ENCODE peak calls at places on chromosomes 16 and 17, in seven cellular contexts. M is body of pancreas, R is GM12878, Q is A549, F is stomach, U is ovary, O is lower leg skin. G is an unnamed sample.

GRCh38 chr16:68374961-68375660 is 64.3 kb downstream of the PRMT7 start:
- DNase-seq in O (no peak), Q (no peak), M (no peak), R (no peak), U (no peak), F (no peak), G (no peak)

GRCh38 chr16:61580579-61580978 is 455.7 kb downstream of the CDH8 start:
- DNase-seq in M (no peak), F (no peak), Q (no peak), U (no peak), O (peak; percentile 76), R (no peak), G (no peak)

GRCh38 chr17:18261146-18261515 is 669 bp downstream of the MIEF2 start:
- DNase-seq in Q (peak; percentile 85), F (peak; percentile 77), O (peak; percentile 94), R (no peak), M (peak; percentile 93), U (peak; percentile 61), G (peak; percentile 51)

GRCh38 chr17:27485711-27486495 is 29.7 kb downstream of the KSR1 start:
- DNase-seq in O (no peak), U (no peak), F (no peak), M (no peak), R (no peak), Q (no peak), G (peak; percentile 50)

GRCh38 chr16:30951785-30952184 is 2.9 kb downstream of the ORAI3 start:
- DNase-seq in U (peak; percentile 92), R (no peak), O (peak; percentile 93), Q (no peak), F (peak; percentile 81), M (peak; percentile 43), G (no peak)

GRCh38 chr17:58329808-58330543 is 1.4 kb upstream of the TSPOAP1 start:
- DNase-seq in M (no peak), U (no peak), Q (no peak), F (no peak), O (no peak), R (peak; percentile 85), G (peak; percentile 82)

GRCh38 chr16:74867281-74867849 is 92.7 kb upstream of the FA2H start:
- DNase-seq in M (peak; percentile 23), U (no peak), O (no peak), F (no peak), Q (no peak), R (no peak), G (no peak)

GRCh38 chr17:6505425-6506142 is 50.8 kb downstream of the PITPNM3 start:
- DNase-seq in F (no peak), M (no peak), O (peak; percentile 75), U (no peak), Q (no peak), R (no peak), G (no peak)

GRCh38 chr17:79836952-79837887 is 2.0 kb downstream of the CBX4 start:
- DNase-seq in R (no peak), F (peak; percentile 96), Q (peak; percentile 80), O (peak; percentile 95), U (peak; percentile 47), M (peak; percentile 96), G (peak; percentile 93)

GRCh38 chr17:18187816-18188761 is 4.5 kb downstream of the ALKBH5 start:
- DNase-seq in R (no peak), F (no peak), O (no peak), M (no peak), Q (no peak), U (no peak), G (no peak)

GRCh38 chr16:67847064-67847861 is at the start of gene CENPT:
- DNase-seq in U (no peak), F (peak; percentile 72), M (peak; percentile 69), Q (no peak), O (peak; percentile 88), R (no peak), G (peak; percentile 51)

GRCh38 chr17:50967795-50968194 is 101.6 kb upstream of the TOB1 start:
- DNase-seq in F (no peak), M (no peak), U (no peak), Q (no peak), O (no peak), R (no peak), G (no peak)

GRCh38 chr16:83068686-83069085 is 441.9 kb downstream of the CDH13 start:
- DNase-seq in F (no peak), O (no peak), M (no peak), R (no peak), Q (no peak), U (no peak), G (no peak)

GRCh38 chr17:81059026-81059425 is 24.1 kb downstream of the BAIAP2 start:
- DNase-seq in F (no peak), O (no peak), Q (no peak), R (no peak), M (no peak), U (no peak), G (no peak)

GRCh38 chr16:13093676-13094075 is 192.3 kb downstream of the SHISA9 start:
- DNase-seq in Q (no peak), O (no peak), U (no peak), R (no peak), M (no peak), F (no peak), G (no peak)

GRCh38 chr17:17700251-17700969 is 19.2 kb downstream of the RAI1 start:
- DNase-seq in F (peak; percentile 47), O (no peak), Q (no peak), M (no peak), R (no peak), U (no peak), G (no peak)

GRCh38 chr16:8848939-8849391 is 19.8 kb downstream of the CARHSP1 start:
- DNase-seq in R (no peak), Q (peak; percentile 56), O (no peak), M (no peak), F (no peak), U (no peak), G (peak; percentile 17)

GRCh38 chr16:8847623-8848022 is 21.2 kb downstream of the CARHSP1 start:
- DNase-seq in Q (no peak), O (no peak), U (no peak), R (no peak), M (no peak), F (no peak), G (no peak)

GRCh38 chr16:8846401-8846932 is 22.3 kb downstream of the CARHSP1 start:
- DNase-seq in O (peak; percentile 75), F (no peak), U (no peak), R (no peak), Q (no peak), M (no peak), G (no peak)

GRCh38 chr16:8849411-8850011 is 19.3 kb downstream of the CARHSP1 start:
- DNase-seq in O (peak; percentile 70), U (no peak), Q (no peak), R (no peak), M (no peak), F (no peak), G (peak; percentile 81)

GRCh38 chr16:8848231-8848938 is 20.4 kb downstream of the CARHSP1 start:
- DNase-seq in M (no peak), F (no peak), R (no peak), O (peak; percentile 81), Q (no peak), U (no peak), G (peak; percentile 1)
- TF ChIP-seq POLR2A in M (no peak), F (no peak), R (no peak), O (no peak), Q (no peak), U (no peak), G (no peak)

DNA sequence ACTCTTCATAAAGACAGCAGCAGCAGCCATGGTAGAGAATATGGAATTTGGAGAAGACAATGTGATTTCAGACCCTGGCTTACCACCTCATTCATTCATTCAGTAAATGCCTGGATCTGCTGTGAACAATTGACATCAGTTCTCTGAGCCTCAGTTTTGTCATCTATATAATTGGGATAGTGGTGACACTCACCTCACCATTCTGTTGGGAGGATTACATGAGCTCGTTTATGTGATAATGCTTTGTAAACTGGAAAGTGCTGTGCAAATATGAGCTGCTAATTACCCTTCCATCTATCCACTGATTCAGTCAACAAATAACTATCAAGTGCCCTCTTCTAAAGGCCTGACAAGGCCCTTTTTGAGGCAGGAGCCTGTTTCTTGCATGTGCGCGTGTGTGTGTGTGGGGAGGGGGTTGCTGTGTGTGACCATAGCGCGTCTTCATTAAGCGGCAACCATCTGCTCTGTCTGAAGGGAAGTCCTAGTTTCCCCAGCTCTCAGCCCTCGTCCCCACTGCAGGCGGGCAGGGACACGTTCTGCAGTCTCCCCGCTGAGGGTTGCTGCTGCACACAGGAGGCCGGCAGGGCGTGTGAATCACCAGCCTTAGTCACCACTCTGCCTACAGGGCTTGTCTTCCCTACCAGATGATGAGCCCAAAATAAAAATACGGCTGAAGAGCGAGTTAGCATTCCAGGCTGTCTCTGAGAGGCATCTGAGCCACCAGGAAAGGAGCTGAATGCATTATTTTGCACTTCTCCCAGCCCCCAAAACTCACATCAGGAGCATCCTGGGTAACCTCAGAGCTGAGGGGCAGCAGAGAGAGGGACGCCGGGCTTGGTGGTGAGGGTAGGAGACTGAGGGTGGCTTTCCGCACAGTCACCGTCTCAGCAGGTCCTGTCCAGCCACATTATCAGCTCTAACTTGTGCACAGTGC is 19.9 kb downstream of the ARL4D start:
- DNase-seq in M (peak; percentile 27), R (no peak), O (peak; percentile 94), U (peak; percentile 36), F (no peak), Q (peak; percentile 97), G (peak; percentile 91)
- TF ChIP-seq CTCF in M (no peak), R (no peak), O (no peak), U (no peak), F (no peak), Q (peak; percentile 8), G (no peak)

GRCh38 chr16:19113577-19114358 is at the start of gene ITPRIPL2:
- DNase-seq in F (peak; percentile 83), Q (peak; percentile 85), R (no peak), M (peak; percentile 92), U (peak; percentile 82), O (peak; percentile 97), G (peak; percentile 61)
- TF ChIP-seq POLR2A in F (peak; percentile 9), Q (peak; percentile 60), R (peak; percentile 72), M (peak; percentile 84), U (peak; percentile 57), O (no peak), G (no peak)

GRCh38 chr16:86819523-86819887 is 241.2 kb downstream of the FOXL1 start:
- DNase-seq in O (peak; percentile 31), U (no peak), M (no peak), F (no peak), Q (no peak), R (no peak), G (no peak)
- TF ChIP-seq CTCF in O (no peak), U (no peak), M (no peak), F (no peak), Q (no peak), R (no peak), G (no peak)

GRCh38 chr16:50021509-50021908 is 3.5 kb upstream of the CNEP1R1 start:
- DNase-seq in O (no peak), Q (no peak), U (no peak), M (no peak), R (no peak), F (no peak), G (peak; percentile 50)
- TF ChIP-seq POLR2A in O (no peak), Q (no peak), U (no peak), M (no peak), R (no peak), F (no peak), G (no peak)

GRCh38 chr16:1089822-1090619 is 6.0 kb downstream of the C1QTNF8 start:
- DNase-seq in F (peak; percentile 78), U (no peak), M (peak; percentile 66), R (no peak), Q (peak; percentile 72), O (no peak), G (no peak)
- TF ChIP-seq CTCF in F (no peak), U (no peak), M (peak; percentile 11), R (no peak), Q (peak; percentile 19), O (no peak), G (no peak)